ENCODE peak calls at places on chromosomes 7 and 10, in five cellular contexts. K is IMR-90, F is A549, U is HepG2, D is H1. N is an unnamed sample.

GRCh38 chr7:69256634-69257081 is 341.6 kb upstream of the AUTS2 start:
- DNase-seq in K (no peak), F (peak; percentile 6), U (no peak), D (no peak), N (no peak)

GRCh38 chr7:116526897-116527296 is 2.1 kb downstream of the CAV1 start:
- DNase-seq in K (no peak), F (no peak), U (no peak), D (no peak), N (no peak)

GRCh38 chr7:74418538-74418937 is 35.2 kb upstream of the GTF2IRD1 start:
- DNase-seq in K (no peak), F (no peak), U (no peak), D (no peak), N (no peak)

GRCh38 chr7:28643369-28644340 is 231.3 kb downstream of the CREB5 start:
- DNase-seq in K (no peak), F (no peak), U (no peak), D (no peak), N (no peak)

GRCh38 chr7:45574521-45575500 is 643 bp downstream of the ADCY1 start:
- DNase-seq in K (peak; percentile 49), F (peak; percentile 48), U (peak; percentile 35), D (peak; percentile 64), N (peak; percentile 55)

GRCh38 chr7:149724661-149725425 is 48.5 kb downstream of the ZNF467 start:
- DNase-seq in K (no peak), F (no peak), U (no peak), D (no peak), N (no peak)

GRCh38 chr7:147535619-147536200 is 1054.9 kb upstream of the C7orf33 start:
- DNase-seq in K (peak; percentile 69), F (no peak), U (no peak), D (no peak), N (no peak)

GRCh38 chr10:123808873-123809272 is 82.7 kb downstream of the CPXM2 start:
- DNase-seq in K (no peak), F (peak; percentile 48), U (no peak), D (no peak), N (no peak)

GRCh38 chr7:79298145-79298760 is 155.2 kb downstream of the MAGI2 start:
- DNase-seq in K (peak; percentile 79), F (peak; percentile 68), U (peak; percentile 25), D (no peak), N (peak; percentile 29)

GRCh38 chr10:17954856-17955255 is 3.1 kb downstream of the SLC39A12 start:
- DNase-seq in K (peak; percentile 5), F (no peak), U (no peak), D (no peak), N (no peak)

GRCh38 chr7:30831227-30831626 is 60.0 kb downstream of the MINDY4 start:
- DNase-seq in K (peak; percentile 31), F (no peak), U (no peak), D (no peak), N (no peak)

GRCh38 chr7:151459726-151460473 is 20.0 kb upstream of the CRYGN start:
- DNase-seq in K (peak; percentile 86), F (peak; percentile 90), U (peak; percentile 79), D (peak; percentile 67), N (peak; percentile 8)

GRCh38 chr10:5497948-5498730 is 1.2 kb downstream of the CALML5 start:
- DNase-seq in K (no peak), F (no peak), U (no peak), D (no peak), N (no peak)

GRCh38 chr10:77636286-77636966 is 1.2 kb downstream of the KCNMA1 start:
- DNase-seq in K (no peak), F (no peak), U (no peak), D (peak; percentile 67), N (no peak)

GRCh38 chr10:35135861-35136260 is 9.2 kb downstream of the CREM start:
- DNase-seq in K (peak; percentile 52), F (no peak), U (no peak), D (no peak), N (no peak)

GRCh38 chr7:98671733-98672331 is 54.7 kb downstream of the NPTX2 start:
- DNase-seq in K (no peak), F (no peak), U (no peak), D (no peak), N (no peak)

GRCh38 chr7:106679153-106679931 is 18.4 kb upstream of the CCDC71L start:
- DNase-seq in K (peak; percentile 29), F (peak; percentile 53), U (no peak), D (no peak), N (peak; percentile 81)

GRCh38 chr10:102509387-102509786 is 5.6 kb downstream of the SUFU start:
- DNase-seq in K (peak; percentile 80), F (no peak), U (no peak), D (no peak), N (no peak)

GRCh38 chr7:5495581-5496375 is 72.1 kb upstream of the TNRC18 start:
- DNase-seq in K (no peak), F (no peak), U (no peak), D (no peak), N (no peak)

GRCh38 chr10:70337201-70337651 is 45.2 kb downstream of the LRRC20 start:
- DNase-seq in K (peak; percentile 34), F (no peak), U (no peak), D (no peak), N (no peak)

GRCh38 chr10:78333362-78334143 is 299.9 kb downstream of the RPS24 start:
- DNase-seq in K (no peak), F (no peak), U (no peak), D (no peak), N (no peak)

GRCh38 chr10:43202657-43203490 is 64.0 kb downstream of the RASGEF1A start:
- DNase-seq in K (no peak), F (peak; percentile 20), U (no peak), D (peak; percentile 98), N (peak; percentile 97)

GRCh38 chr7:123612024-123612423 is 10.4 kb downstream of the ASB15 start:
- DNase-seq in K (no peak), F (no peak), U (peak; percentile 35), D (no peak), N (no peak)

GRCh38 chr7:30923009-30923773 is 11.5 kb downstream of the AQP1 start:
- DNase-seq in K (no peak), F (no peak), U (no peak), D (peak; percentile 36), N (no peak)

GRCh38 chr10:69901623-69902505 is 100.2 kb downstream of the COL13A1 start:
- DNase-seq in K (peak; percentile 60), F (peak; percentile 52), U (peak; percentile 50), D (peak; percentile 71), N (peak; percentile 36)

GRCh38 chr7:11623093-11623678 is 208.8 kb downstream of the THSD7A start:
- DNase-seq in K (no peak), F (peak; percentile 90), U (no peak), D (no peak), N (no peak)

GRCh38 chr10:119759832-119760231 is 34.0 kb downstream of the INPP5F start:
- DNase-seq in K (peak; percentile 47), F (no peak), U (no peak), D (no peak), N (no peak)

GRCh38 chr7:106425017-106425719 is 140.4 kb upstream of the NAMPT start:
- DNase-seq in K (peak; percentile 100), F (peak; percentile 91), U (no peak), D (no peak), N (no peak)

GRCh38 chr10:48547061-48547895 is 57.6 kb downstream of the ARHGAP22 start:
- DNase-seq in K (no peak), F (no peak), U (no peak), D (peak; percentile 27), N (no peak)

GRCh38 chr7:64951250-64951848 is 39.5 kb downstream of the ZNF117 start:
- DNase-seq in K (peak; percentile 54), F (peak; percentile 46), U (peak; percentile 52), D (no peak), N (peak; percentile 27)

GRCh38 chr10:112904000-112904399 is 46.0 kb upstream of the TCF7L2 start:
- DNase-seq in K (peak; percentile 60), F (peak; percentile 94), U (peak; percentile 35), D (no peak), N (no peak)

GRCh38 chr7:105189859-105190492 is 176.0 kb downstream of the KMT2E start:
- DNase-seq in K (peak; percentile 12), F (no peak), U (no peak), D (no peak), N (no peak)

GRCh38 chr7:105188201-105188600 is 174.2 kb downstream of the KMT2E start:
- DNase-seq in K (peak; percentile 25), F (no peak), U (no peak), D (no peak), N (no peak)

GRCh38 chr7:105187302-105188169 is 173.5 kb downstream of the KMT2E start:
- DNase-seq in K (peak; percentile 16), F (no peak), U (no peak), D (no peak), N (no peak)

GRCh38 chr7:105195891-105196290 is 181.9 kb downstream of the KMT2E start:
- DNase-seq in K (no peak), F (no peak), U (no peak), D (no peak), N (no peak)

GRCh38 chr7:105191329-105191728 is 177.3 kb downstream of the KMT2E start:
- DNase-seq in K (no peak), F (no peak), U (no peak), D (no peak), N (no peak)
- TF ChIP-seq RFX5 in K (no peak), F (no peak), U (no peak), D (no peak), N (no peak)

DNA sequence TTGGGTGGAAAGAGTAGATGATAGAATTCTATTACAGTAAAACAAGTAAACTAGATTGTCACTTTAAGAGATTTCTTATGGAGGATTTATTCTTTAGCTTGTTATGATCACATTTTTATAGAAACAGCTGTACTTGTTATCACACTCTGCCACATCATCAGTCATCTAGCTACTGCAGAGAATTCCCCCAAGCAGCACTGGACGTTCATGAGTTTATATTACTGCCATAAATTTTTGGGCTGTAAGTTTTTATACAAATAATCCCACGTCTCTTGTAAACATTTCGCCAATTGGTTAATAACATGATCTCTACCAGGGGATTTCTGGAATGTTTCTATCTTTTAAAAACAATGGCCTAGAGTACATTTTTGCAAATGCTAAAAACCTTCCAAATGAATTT is 238.8 kb downstream of the POLR1F start:
- DNase-seq in K (peak; percentile 84), F (no peak), U (no peak), D (no peak), N (no peak)
- TF ChIP-seq MAFK in K (no peak), F (no peak), U (no peak), D (no peak), N (no peak)

GRCh38 chr7:8442814-8443304 is 9.4 kb downstream of the NXPH1 start:
- DNase-seq in K (no peak), F (no peak), U (no peak), D (peak; percentile 97), N (peak; percentile 65)

GRCh38 chr7:8441602-8442294 is 8.3 kb downstream of the NXPH1 start:
- DNase-seq in K (no peak), F (no peak), U (no peak), D (peak; percentile 68), N (no peak)

GRCh38 chr7:8442295-8442813 is 8.9 kb downstream of the NXPH1 start:
- DNase-seq in K (no peak), F (no peak), U (no peak), D (no peak), N (no peak)

GRCh38 chr7:8440670-8441069 is 7.3 kb downstream of the NXPH1 start:
- DNase-seq in K (no peak), F (no peak), U (no peak), D (no peak), N (no peak)

GRCh38 chr7:8441106-8441590 is 7.7 kb downstream of the NXPH1 start:
- DNase-seq in K (no peak), F (no peak), U (no peak), D (peak; percentile 60), N (no peak)
- TF ChIP-seq RFX5 in K (no peak), F (no peak), U (no peak), D (no peak), N (no peak)

GRCh38 chr7:41931263-41931646 is 228.4 kb upstream of the INHBA start:
- DNase-seq in K (no peak), F (no peak), U (no peak), D (no peak), N (no peak)
- TF ChIP-seq MAFK in K (no peak), F (no peak), U (no peak), D (no peak), N (no peak)